ENCODE peak calls at places on chromosomes 3 and 15, in four cellular contexts. S is uterus, U is heart left ventricle, F is GM12878. W is an unnamed sample.

GRCh38 chr3:175940243-175940642 is 1081.1 kb downstream of the NAALADL2 start:
- DNase-seq in S (no peak), U (no peak), F (no peak), W (no peak)

GRCh38 chr3:60553144-60553543 is 698.1 kb downstream of the FHIT start:
- DNase-seq in S (no peak), U (no peak), F (no peak), W (no peak)

GRCh38 chr3:34387831-34388564 is 589.6 kb downstream of the PDCD6IP start:
- DNase-seq in F (no peak), S (no peak), U (no peak), W (no peak)

GRCh38 chr3:197511130-197511529 is 44.6 kb downstream of the BDH1 start:
- DNase-seq in U (no peak), S (no peak), F (no peak), W (no peak)

GRCh38 chr15:37720267-37720666 is 214.2 kb upstream of the TMCO5A start:
- DNase-seq in U (no peak), F (no peak), S (no peak), W (no peak)

GRCh38 chr15:100902436-100903190 is 16.5 kb upstream of the LRRK1 start:
- DNase-seq in F (no peak), U (peak; percentile 83), S (peak; percentile 92), W (peak; percentile 83)

GRCh38 chr15:61916104-61916503 is 144.1 kb downstream of the VPS13C start:
- DNase-seq in F (no peak), U (no peak), S (no peak), W (no peak)

GRCh38 chr3:34174740-34175139 is 376.3 kb downstream of the PDCD6IP start:
- DNase-seq in S (no peak), F (no peak), U (no peak), W (no peak)

GRCh38 chr15:56871867-56872266 is 46.6 kb upstream of the TCF12 start:
- DNase-seq in S (no peak), F (no peak), U (no peak), W (no peak)

GRCh38 chr3:156604642-156605144 is 49.8 kb upstream of the SSR3 start:
- DNase-seq in S (no peak), F (no peak), U (no peak), W (no peak)

GRCh38 chr15:80234883-80235282 is 17.1 kb downstream of the CTXND1 start:
- DNase-seq in S (no peak), F (no peak), U (no peak), W (peak; percentile 75)

GRCh38 chr15:89802986-89803820 is 11.4 kb downstream of the ANPEP start:
- DNase-seq in U (no peak), S (no peak), F (no peak), W (no peak)

GRCh38 chr3:113441051-113441770 is at the start of gene CFAP44:
- DNase-seq in S (peak; percentile 86), F (no peak), U (peak; percentile 88), W (peak; percentile 80)

GRCh38 chr15:48556159-48556897 is 89.2 kb downstream of the FBN1 start:
- DNase-seq in F (no peak), S (no peak), U (no peak), W (no peak)

GRCh38 chr3:66520716-66521115 is 19.9 kb upstream of the LRIG1 start:
- DNase-seq in F (no peak), U (no peak), S (no peak), W (no peak)

GRCh38 chr3:115160295-115160694 is 13.2 kb upstream of the ZBTB20 start:
- DNase-seq in S (no peak), U (no peak), F (peak; percentile 55), W (no peak)

GRCh38 chr15:98421419-98422085 is 226.8 kb upstream of the IGF1R start:
- DNase-seq in S (peak; percentile 81), F (no peak), U (peak; percentile 82), W (peak; percentile 83)

GRCh38 chr3:178194547-178194946 is 341.7 kb upstream of the KCNMB2 start:
- DNase-seq in F (no peak), U (no peak), S (no peak), W (no peak)

GRCh38 chr3:183299976-183300375 is 46.9 kb downstream of the B3GNT5 start:
- DNase-seq in S (no peak), U (no peak), F (no peak), W (no peak)

GRCh38 chr3:127787071-127787490 is 35.2 kb downstream of the MGLL start:
- DNase-seq in U (no peak), S (peak; percentile 57), F (no peak), W (peak; percentile 58)

GRCh38 chr3:14001136-14001535 is 121.3 kb upstream of the WNT7A start:
- DNase-seq in U (no peak), S (no peak), F (no peak), W (no peak)

GRCh38 chr3:87350367-87351199 is 74.2 kb upstream of the POU1F1 start:
- DNase-seq in U (no peak), S (no peak), F (no peak), W (peak; percentile 34)

GRCh38 chr3:36700537-36701248 is 63.7 kb downstream of the DCLK3 start:
- DNase-seq in S (peak; percentile 53), U (no peak), F (no peak), W (peak; percentile 67)

GRCh38 chr3:149086232-149086988 is at the start of gene HLTF:
- DNase-seq in S (peak; percentile 93), F (peak; percentile 93), U (peak; percentile 95), W (peak; percentile 98)
- TF ChIP-seq POLR2A in S (peak; percentile 64), F (peak; percentile 81), U (peak; percentile 51), W (no peak)

GRCh38 chr3:4981160-4981687 is 2.0 kb downstream of the BHLHE40 start:
- DNase-seq in F (no peak), S (no peak), U (no peak), W (no peak)

GRCh38 chr3:4980229-4981159 is 1.3 kb downstream of the BHLHE40 start:
- DNase-seq in F (peak; percentile 66), U (peak; percentile 94), S (peak; percentile 95), W (peak; percentile 93)

GRCh38 chr3:4978259-4978965 is 825 bp upstream of the BHLHE40 start:
- DNase-seq in S (peak; percentile 98), F (peak; percentile 78), U (peak; percentile 97), W (peak; percentile 96)

GRCh38 chr3:4978966-4979400 is 254 bp upstream of the BHLHE40 start:
- DNase-seq in S (peak; percentile 94), F (peak; percentile 86), U (peak; percentile 95), W (peak; percentile 97)

DNA sequence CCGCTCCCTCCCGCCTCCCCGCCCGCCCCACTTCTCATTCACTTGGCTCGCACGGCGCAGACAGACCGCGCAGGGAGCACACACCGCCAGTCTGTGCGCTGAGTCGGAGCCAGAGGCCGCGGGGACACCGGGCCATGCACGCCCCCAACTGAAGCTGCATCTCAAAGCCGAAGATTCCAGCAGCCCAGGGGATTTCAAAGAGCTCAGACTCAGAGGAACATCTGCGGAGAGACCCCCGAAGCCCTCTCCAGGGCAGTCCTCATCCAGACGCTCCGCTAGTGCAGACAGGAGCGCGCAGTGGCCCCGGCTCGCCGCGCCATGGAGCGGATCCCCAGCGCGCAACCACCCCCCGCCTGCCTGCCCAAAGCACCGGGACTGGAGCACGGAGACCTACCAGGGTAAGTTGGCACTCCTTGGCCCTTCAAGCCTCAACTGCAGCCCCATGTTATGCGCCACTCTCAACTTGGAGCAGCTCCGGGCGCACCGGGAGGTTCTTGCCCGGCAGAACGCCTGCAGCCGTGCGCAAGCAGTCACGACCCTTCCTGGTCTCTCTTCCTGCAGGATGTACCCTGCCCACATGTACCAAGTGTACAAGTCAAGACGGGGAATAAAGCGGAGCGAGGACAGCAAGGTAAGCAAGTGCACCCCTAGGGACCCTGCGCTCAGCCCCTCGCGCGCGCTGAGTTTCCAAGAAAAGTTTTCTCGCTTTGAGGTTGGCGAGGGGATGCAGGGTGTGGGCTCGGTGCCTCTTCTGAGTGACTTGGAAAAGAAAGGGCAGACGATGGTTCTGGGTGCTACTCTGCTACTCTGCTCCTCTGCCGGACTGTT is at the start of gene BHLHE40:
- DNase-seq in S (no peak), U (no peak), F (no peak), W (no peak)
- H3K27me3 ChIP-seq in S (no peaks in the 10 kb centered on the region), U (no peaks in the 10 kb centered on the region), F (no peaks in the 10 kb centered on the region), W (no peaks in the 10 kb centered on the region)

GRCh38 chr15:69119692-69120395 is 40.6 kb upstream of the GLCE start:
- DNase-seq in S (no peak), F (no peak), U (no peak), W (peak; percentile 62)
- TF ChIP-seq POLR2A in S (no peak), F (no peak), U (no peak), W (no peak)

GRCh38 chr15:29822100-29822684 is at the start of gene TJP1:
- DNase-seq in S (peak; percentile 80), U (peak; percentile 88), F (no peak), W (peak; percentile 83)

GRCh38 chr15:29826908-29827307 is 4.6 kb upstream of the TJP1 start:
- DNase-seq in S (no peak), F (no peak), U (no peak), W (no peak)

GRCh38 chr15:29822685-29823459 is 604 bp upstream of the TJP1 start:
- DNase-seq in U (peak; percentile 82), F (no peak), S (peak; percentile 69), W (no peak)

GRCh38 chr15:29827421-29827820 is 5.2 kb upstream of the TJP1 start:
- DNase-seq in U (no peak), S (no peak), F (no peak), W (no peak)

GRCh38 chr15:29825205-29825604 is 2.9 kb upstream of the TJP1 start:
- DNase-seq in F (peak; percentile 17), S (no peak), U (no peak), W (no peak)
- H3K27me3 ChIP-seq in F (no peaks in the 10 kb centered on the region), S (no peaks in the 10 kb centered on the region), U (no peaks in the 10 kb centered on the region), W (no peaks in the 10 kb centered on the region)

W was measured in testis.